ENCODE peak calls at places on chromosome 22, in seven cellular contexts. I is H1, B is HepG2, Y is SK-N-SH, Z is GM12878, D is K562, C is GM12892. R is an unnamed sample.
A peak's percentile ranks its signal among the peaks of the same experiment; 100 is the strongest.

GRCh38 chr22:38712496-38713207 is 6.9 kb downstream of the GTPBP1 start:
- DNase-seq in I (no peak), B (no peak), Y (no peak), Z (no peak), D (peak; percentile 24), C (no peak), R (no peak)

GRCh38 chr22:50504245-50505211 is 3.0 kb downstream of the LMF2 start:
- DNase-seq in I (no peak), B (no peak), Y (no peak), Z (no peak), D (no peak), C (no peak), R (no peak)

GRCh38 chr22:20750461-20751184 is 23.3 kb upstream of the SERPIND1 start:
- DNase-seq in I (no peak), B (no peak), Y (no peak), Z (peak; percentile 59), D (peak; percentile 78), C (peak; percentile 55), R (peak; percentile 47)

GRCh38 chr22:37716708-37717107 is 19.9 kb downstream of the TRIOBP start:
- DNase-seq in I (no peak), B (no peak), Y (no peak), Z (no peak), D (no peak), C (no peak), R (no peak)

GRCh38 chr22:49564666-49565515 is 262.8 kb downstream of the BRD1 start:
- DNase-seq in I (no peak), B (no peak), Y (no peak), Z (no peak), D (no peak), C (no peak), R (no peak)

GRCh38 chr22:49228431-49229037 is 599.1 kb downstream of the BRD1 start:
- DNase-seq in I (no peak), B (no peak), Y (no peak), Z (no peak), D (no peak), C (no peak), R (no peak)

GRCh38 chr22:41826001-41826400 is 6.9 kb upstream of the SREBF2 start:
- DNase-seq in I (no peak), B (no peak), Y (no peak), Z (no peak), D (no peak), C (no peak), R (no peak)

GRCh38 chr22:23850136-23850611 is 7.5 kb upstream of the SLC2A11 start:
- DNase-seq in I (no peak), B (no peak), Y (no peak), Z (no peak), D (no peak), C (no peak), R (no peak)

GRCh38 chr22:26529345-26529744 is 17.1 kb upstream of the TFIP11 start:
- DNase-seq in I (no peak), B (peak; percentile 39), Y (no peak), Z (no peak), D (no peak), C (no peak), R (no peak)

GRCh38 chr22:26457661-26458272 is 25.8 kb downstream of the HPS4 start:
- DNase-seq in I (no peak), B (no peak), Y (no peak), Z (no peak), D (no peak), C (no peak), R (no peak)

GRCh38 chr22:41976070-41976901 is 7.0 kb downstream of the SEPTIN3 start:
- DNase-seq in I (no peak), B (no peak), Y (peak; percentile 84), Z (no peak), D (no peak), C (peak; percentile 58), R (peak; percentile 54)

GRCh38 chr22:42646569-42647525 is 2.3 kb downstream of the CYB5R3 start:
- DNase-seq in I (no peak), B (no peak), Y (no peak), Z (no peak), D (peak; percentile 79), C (no peak), R (peak; percentile 21)

GRCh38 chr22:50329236-50329635 is 2.4 kb upstream of the DENND6B start:
- DNase-seq in I (no peak), B (no peak), Y (no peak), Z (no peak), D (no peak), C (no peak), R (no peak)

GRCh38 chr22:43776081-43776670 is 35.9 kb downstream of the EFCAB6 start:
- DNase-seq in I (no peak), B (no peak), Y (no peak), Z (no peak), D (no peak), C (no peak), R (no peak)

GRCh38 chr22:46464701-46465347 is 72.6 kb downstream of the CELSR1 start:
- DNase-seq in I (no peak), B (no peak), Y (no peak), Z (no peak), D (no peak), C (no peak), R (no peak)

GRCh38 chr22:38186429-38186828 is 4.8 kb upstream of the PLA2G6 start:
- DNase-seq in I (no peak), B (no peak), Y (no peak), Z (no peak), D (no peak), C (no peak), R (no peak)

GRCh38 chr22:49614966-49615965 is 212.4 kb downstream of the BRD1 start:
- DNase-seq in I (no peak), B (no peak), Y (no peak), Z (no peak), D (no peak), C (no peak), R (no peak)

GRCh38 chr22:17913705-17914282 is 110.6 kb downstream of the MICAL3 start:
- DNase-seq in I (no peak), B (no peak), Y (no peak), Z (no peak), D (peak; percentile 36), C (no peak), R (no peak)

GRCh38 chr22:17921871-17922821 is 102.2 kb downstream of the MICAL3 start:
- DNase-seq in I (peak; percentile 75), B (peak; percentile 45), Y (no peak), Z (no peak), D (peak; percentile 81), C (no peak), R (no peak)

GRCh38 chr22:40247976-40248375 is 70.3 kb downstream of the TNRC6B start:
- DNase-seq in I (no peak), B (no peak), Y (no peak), Z (no peak), D (no peak), C (no peak), R (no peak)
- TF ChIP-seq TAF1 in I (no peak), B (no peak), Y (no peak), Z (no peak), D (no peak), C (no peak), R (no peak)

GRCh38 chr22:44827666-44828065 is 75.3 kb downstream of the ARHGAP8 start:
- DNase-seq in I (no peak), B (no peak), Y (no peak), Z (no peak), D (no peak), C (no peak), R (no peak)

GRCh38 chr22:44824271-44824670 is 71.9 kb downstream of the ARHGAP8 start:
- DNase-seq in I (no peak), B (no peak), Y (no peak), Z (no peak), D (no peak), C (no peak), R (no peak)

GRCh38 chr22:44823806-44824205 is 71.4 kb downstream of the ARHGAP8 start:
- DNase-seq in I (no peak), B (no peak), Y (no peak), Z (no peak), D (no peak), C (no peak), R (no peak)

GRCh38 chr22:44823396-44823795 is 71.0 kb downstream of the ARHGAP8 start:
- DNase-seq in I (no peak), B (no peak), Y (no peak), Z (no peak), D (no peak), C (no peak), R (no peak)

DNA sequence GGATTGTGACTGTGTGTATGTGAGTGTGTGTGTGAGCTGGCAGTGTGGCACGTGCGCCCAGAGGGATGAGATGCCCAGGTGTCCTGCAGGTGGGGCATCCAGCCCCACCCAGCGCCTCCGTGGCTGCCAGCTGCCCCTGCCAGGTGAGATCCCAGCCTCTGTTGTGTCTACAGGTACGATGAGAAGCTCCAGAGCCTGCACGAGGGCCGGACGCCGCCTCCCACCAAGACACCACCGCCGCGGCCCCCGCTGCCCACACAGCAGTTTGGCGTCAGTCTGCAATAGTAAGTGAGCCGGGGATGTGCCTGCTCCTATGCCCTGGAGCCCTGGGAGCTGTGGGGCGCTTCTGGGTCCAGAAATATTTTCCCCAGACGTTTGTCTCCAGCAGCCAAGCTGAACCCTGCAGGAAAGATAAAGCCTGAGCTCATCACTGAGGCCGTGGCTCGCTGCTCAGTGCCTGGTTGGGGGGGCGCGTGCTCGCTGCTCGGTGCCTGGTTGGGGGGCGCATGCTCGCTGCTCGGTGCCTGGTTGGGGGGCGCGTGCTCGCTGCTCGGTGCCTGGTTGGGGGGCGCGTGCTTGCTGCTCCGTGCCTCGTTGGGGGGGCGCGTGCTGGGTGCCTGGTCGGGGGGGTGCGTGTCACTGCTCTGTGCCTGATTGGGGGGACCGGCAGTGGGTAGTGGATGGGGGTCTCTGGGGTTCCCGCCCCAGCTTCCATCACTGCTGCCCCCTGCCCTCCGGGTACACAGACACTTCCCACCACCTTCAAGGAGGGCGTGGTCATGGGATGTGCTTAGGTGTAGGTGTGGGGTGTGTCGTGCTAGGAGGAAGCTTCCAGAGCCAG is 73.2 kb downstream of the ARHGAP8 start:
- DNase-seq in I (no peak), B (no peak), Y (peak; percentile 67), Z (no peak), D (no peak), C (no peak), R (no peak)
- TF ChIP-seq TAF1 in I (no peak), B (no peak), Y (no peak), Z (no peak), D (no peak), C (no peak), R (no peak)

DNA sequence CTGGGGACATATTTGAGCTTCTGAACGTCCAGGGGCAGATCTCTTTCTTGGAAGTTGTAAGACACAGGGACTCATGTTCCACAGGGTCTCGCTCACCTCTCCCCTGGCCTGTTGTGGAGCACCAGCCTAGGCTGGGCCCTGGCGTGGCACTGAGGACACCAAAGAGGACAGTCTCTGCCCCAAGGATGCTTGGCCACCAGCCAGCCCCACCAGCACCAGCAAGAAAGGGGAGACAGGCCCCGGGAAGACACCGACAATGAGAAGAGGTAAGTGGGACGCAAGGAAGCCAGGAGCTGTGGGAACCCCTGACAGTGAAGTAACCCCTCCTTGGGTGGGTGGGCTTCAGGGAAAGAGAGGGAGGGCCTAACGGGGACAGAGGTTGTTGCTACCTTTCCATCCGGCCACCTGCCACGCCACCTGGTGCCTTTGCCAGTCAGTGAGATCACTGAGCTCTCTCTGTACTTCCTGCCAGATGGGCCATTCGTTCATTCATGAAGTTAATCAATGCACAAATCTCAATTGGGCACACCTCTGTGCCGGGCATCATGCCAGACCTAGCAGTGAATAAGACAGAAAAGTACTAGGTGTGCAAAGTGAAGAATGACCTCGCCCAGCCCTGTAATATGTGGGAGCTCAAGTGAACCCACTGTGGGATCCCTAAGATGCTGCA is 11.1 kb downstream of the APOL5 start:
- DNase-seq in I (no peak), B (no peak), Y (no peak), Z (no peak), D (no peak), C (no peak), R (no peak)
- TF ChIP-seq TAF1 in I (no peak), B (no peak), Y (no peak), Z (no peak), D (no peak), C (no peak), R (no peak)

GRCh38 chr22:35480143-35480542 is 60.5 kb upstream of the RASD2 start:
- DNase-seq in I (no peak), B (no peak), Y (no peak), Z (no peak), D (no peak), C (no peak), R (no peak)
- TF ChIP-seq TAF1 in I (no peak), B (no peak), Y (no peak), Z (no peak), D (no peak), C (no peak), R (no peak)